ENCODE peak calls at places on chromosomes 12 and 14, in seven cellular contexts. W, H, M, T, F, J and N are unnamed samples. For H3K4me1, the result is how much of the 10 kb centered on the place peaks cover.

GRCh38 chr12:115261691-115262398 is 577.9 kb upstream of the TBX3 start:
- DNase-seq in W (no peak), H (peak), M (no peak), T (no peak), F (no peak), J (no peak), N (no peak)

GRCh38 chr14:84036863-84037262 is 1493.1 kb upstream of the FLRT2 start:
- DNase-seq in W (no peak), H (peak), M (no peak), T (no peak), F (no peak), J (peak), N (no peak)

GRCh38 chr14:32192712-32193373 is 9.0 kb upstream of the RNU6-7 start:
- DNase-seq in W (no peak), H (no peak), M (no peak), T (no peak), F (no peak), J (no peak), N (no peak)

GRCh38 chr14:80315681-80316080 is 104.4 kb upstream of the DIO2 start:
- DNase-seq in W (no peak), H (peak), M (no peak), T (no peak), F (no peak), J (no peak), N (no peak)

GRCh38 chr12:72191761-72192160 is 80.4 kb upstream of the TRHDE start:
- DNase-seq in W (no peak), H (no peak), M (no peak), T (no peak), F (no peak), J (no peak), N (no peak)

GRCh38 chr12:87801860-87802720 is 227.1 kb downstream of the C12orf50 start:
- DNase-seq in W (no peak), H (no peak), M (no peak), T (no peak), F (no peak), J (peak), N (no peak)

GRCh38 chr14:24481622-24482324 is 26.3 kb downstream of the CMA1 start:
- DNase-seq in W (peak), H (peak), M (peak), T (peak), F (no peak), J (peak), N (peak)

GRCh38 chr12:12439636-12440035 is 82.8 kb downstream of the BORCS5 start:
- DNase-seq in W (no peak), H (peak), M (no peak), T (no peak), F (no peak), J (no peak), N (no peak)

GRCh38 chr12:62724947-62725447 is 210.0 kb downstream of the PPM1H start:
- DNase-seq in W (no peak), H (peak), M (peak), T (peak), F (no peak), J (no peak), N (no peak)

GRCh38 chr12:51025182-51025747 is 919 bp downstream of the SLC11A2 start:
- DNase-seq in W (no peak), H (no peak), M (no peak), T (no peak), F (no peak), J (no peak), N (no peak)

GRCh38 chr14:94935901-94936300 is 166.0 kb upstream of the GSC start:
- DNase-seq in W (no peak), H (no peak), M (no peak), T (no peak), F (no peak), J (no peak), N (no peak)

GRCh38 chr12:110531741-110532333 is 29.7 kb downstream of the RAD9B start:
- DNase-seq in W (no peak), H (peak), M (no peak), T (no peak), F (no peak), J (peak), N (no peak)

GRCh38 chr14:105474478-105475268 is at the start of gene CRIP2:
- DNase-seq in W (no peak), H (peak), M (no peak), T (no peak), F (peak), J (no peak), N (peak)

GRCh38 chr12:114895822-114896221 is 211.8 kb upstream of the TBX3 start:
- DNase-seq in W (no peak), H (peak), M (no peak), T (no peak), F (no peak), J (no peak), N (no peak)

GRCh38 chr12:42240131-42240750 is 2.2 kb upstream of the YAF2 start:
- DNase-seq in W (no peak), H (no peak), M (no peak), T (no peak), F (no peak), J (no peak), N (no peak)

GRCh38 chr14:34228663-34229001 is 233.4 kb downstream of the SPTSSA start:
- DNase-seq in W (no peak), H (no peak), M (no peak), T (no peak), F (no peak), J (no peak), N (no peak)

GRCh38 chr12:40212566-40212965 is 12.2 kb upstream of the LRRK2 start:
- DNase-seq in W (no peak), H (no peak), M (no peak), T (no peak), F (no peak), J (no peak), N (no peak)

GRCh38 chr14:41766772-41767171 is 160.1 kb downstream of the LRFN5 start:
- DNase-seq in W (no peak), H (no peak), M (no peak), T (no peak), F (no peak), J (no peak), N (no peak)

GRCh38 chr14:50678163-50678562 is 10.1 kb upstream of the SAV1 start:
- DNase-seq in W (no peak), H (no peak), M (no peak), T (no peak), F (no peak), J (no peak), N (no peak)

GRCh38 chr12:112188130-112188830 is 62.9 kb downstream of the TRAFD1 start:
- DNase-seq in W (no peak), H (no peak), M (no peak), T (no peak), F (no peak), J (no peak), N (no peak)

GRCh38 chr12:89353188-89353822 is 1.0 kb upstream of the DUSP6 start:
- DNase-seq in W (no peak), H (peak), M (peak), T (peak), F (peak), J (peak), N (peak)

GRCh38 chr14:98688446-98688845 is 583.6 kb downstream of the BCL11B start:
- DNase-seq in W (no peak), H (no peak), M (no peak), T (no peak), F (no peak), J (no peak), N (no peak)

GRCh38 chr12:29157486-29157946 is 8.4 kb downstream of the FAR2 start:
- DNase-seq in W (no peak), H (peak), M (no peak), T (no peak), F (no peak), J (no peak), N (no peak)

GRCh38 chr14:37045340-37046061 is 126.9 kb downstream of the SLC25A21 start:
- DNase-seq in W (no peak), H (no peak), M (peak), T (no peak), F (no peak), J (peak), N (no peak)

GRCh38 chr12:54215990-54216579 is 27.3 kb upstream of the SMUG1 start:
- DNase-seq in W (peak), H (no peak), M (no peak), T (no peak), F (peak), J (no peak), N (peak)

GRCh38 chr12:84857809-84858208 is 54.8 kb downstream of the SLC6A15 start:
- DNase-seq in W (no peak), H (no peak), M (no peak), T (no peak), F (no peak), J (peak), N (no peak)

GRCh38 chr12:86193931-86194330 is 62.3 kb downstream of the MGAT4C start:
- DNase-seq in W (no peak), H (peak), M (no peak), T (no peak), F (no peak), J (no peak), N (no peak)

GRCh38 chr14:54686219-54686870 is 119.4 kb downstream of the SAMD4A start:
- DNase-seq in W (no peak), H (peak), M (no peak), T (no peak), F (peak), J (no peak), N (peak)

GRCh38 chr14:89469210-89470198 is 52.5 kb upstream of the FOXN3 start:
- DNase-seq in W (peak), H (peak), M (no peak), T (no peak), F (no peak), J (no peak), N (no peak)

GRCh38 chr12:53299101-53299453 is 418 bp upstream of the MYG1 start:
- DNase-seq in W (no peak), H (peak), M (no peak), T (no peak), F (no peak), J (no peak), N (no peak)

GRCh38 chr12:32884962-32885361 is 11.6 kb downstream of the PKP2 start:
- DNase-seq in W (no peak), H (no peak), M (no peak), T (no peak), F (no peak), J (no peak), N (no peak)

GRCh38 chr12:112107728-112108447 is 695 bp downstream of the NAA25 start:
- DNase-seq in W (no peak), H (no peak), M (no peak), T (no peak), F (peak), J (peak), N (no peak)

GRCh38 chr14:77037338-77037782 is 8.9 kb upstream of the IRF2BPL start:
- DNase-seq in W (no peak), H (no peak), M (no peak), T (no peak), F (no peak), J (no peak), N (no peak)
- H3K4me1 ChIP-seq in W (half or more), H (under half), M (half or more), T (half or more), F (half or more), J (half or more), N (under half)

GRCh38 chr14:106844608-106845285 is 1318.4 kb downstream of the TMEM121 start:
- DNase-seq in W (peak), H (no peak), M (no peak), T (peak), F (peak), J (no peak), N (peak)
- H3K4me1 ChIP-seq in W (half or more), H (under half), M (under half), T (under half), F (under half), J (under half), N (under half)

GRCh38 chr14:69395929-69396328 is 2.2 kb downstream of the ERH start:
- DNase-seq in W (no peak), H (no peak), M (no peak), T (no peak), F (no peak), J (no peak), N (no peak)
- H3K4me1 ChIP-seq in W (half or more), H (under half), M (under half), T (half or more), F (half or more), J (under half), N (under half)

GRCh38 chr12:68530299-68530698 is 80.4 kb upstream of the RAP1B start:
- DNase-seq in W (no peak), H (no peak), M (no peak), T (no peak), F (no peak), J (no peak), N (no peak)
- H3K4me1 ChIP-seq in W (under half), H (under half), M (under half), T (under half), F (under half), J (under half), N (under half)

DNA sequence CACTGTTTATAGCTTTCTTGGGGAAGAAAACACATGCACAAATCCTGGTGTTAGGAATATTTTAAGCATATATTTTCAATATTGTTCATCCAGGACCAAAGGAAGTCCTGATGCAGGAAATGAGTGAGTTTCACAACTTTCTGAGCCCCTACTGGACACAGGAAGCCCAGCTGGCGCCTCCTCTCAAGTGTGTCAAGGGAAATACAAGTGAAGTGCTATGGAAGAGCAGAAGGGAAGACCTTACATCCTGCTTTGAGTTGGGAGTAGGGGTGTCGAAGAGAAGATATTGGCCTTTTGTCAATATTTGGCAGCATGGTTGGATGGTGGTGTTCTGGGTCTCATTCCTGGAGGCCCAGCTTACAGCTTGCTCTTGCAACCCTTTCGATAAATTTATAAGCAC is 66.1 kb upstream of the ZDHHC17 start:
- DNase-seq in W (no peak), H (no peak), M (no peak), T (no peak), F (no peak), J (no peak), N (no peak)
- H3K4me1 ChIP-seq in W (under half), H (under half), M (under half), T (under half), F (under half), J (under half), N (under half)

DNA sequence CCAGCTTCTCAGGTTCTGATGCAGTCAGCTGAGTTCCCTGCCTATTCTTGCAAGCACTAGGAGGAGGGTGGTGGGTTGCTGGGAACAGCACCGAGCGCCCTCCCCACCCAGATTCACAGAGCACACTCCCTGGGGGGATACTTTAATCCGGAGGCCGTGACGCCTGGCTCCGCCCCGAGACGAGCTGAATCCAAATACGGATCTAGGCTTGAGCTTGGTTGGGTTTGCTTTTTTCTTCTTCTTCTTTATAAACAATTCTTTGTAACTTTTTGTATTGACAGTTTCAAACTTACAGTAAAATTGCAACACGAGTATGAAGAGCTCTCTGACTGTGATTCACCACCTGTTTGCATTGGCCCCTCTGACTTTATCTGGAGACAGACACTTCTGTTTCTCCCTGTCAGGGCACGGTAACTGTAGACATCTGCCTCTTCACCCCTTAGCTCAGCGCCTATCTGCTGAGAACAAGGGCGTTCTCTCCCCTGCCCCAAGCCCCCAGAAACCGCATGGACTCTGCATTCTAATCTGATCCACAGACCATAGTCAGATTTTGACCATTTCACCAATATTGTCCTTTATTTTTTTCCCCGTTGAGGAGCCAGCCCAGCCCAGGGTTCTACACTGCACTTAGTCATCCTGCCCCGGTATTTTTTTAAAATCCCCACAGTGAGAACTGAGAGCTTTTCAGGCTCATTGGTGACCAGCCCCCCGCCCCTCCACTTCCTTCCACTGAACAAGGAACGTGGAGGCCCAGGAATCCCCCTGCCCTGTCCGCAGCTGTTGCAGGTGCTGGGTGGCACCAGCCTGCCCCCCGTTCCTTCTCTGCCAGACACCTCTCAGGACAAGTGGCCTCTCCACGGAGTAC is 11.5 kb downstream of the RHOF start:
- DNase-seq in W (no peak), H (peak), M (no peak), T (no peak), F (no peak), J (no peak), N (no peak)
- H3K4me1 ChIP-seq in W (half or more), H (under half), M (under half), T (under half), F (under half), J (under half), N (under half)

GRCh38 chr12:6202331-6202730 is 2.1 kb downstream of the CD9 start:
- DNase-seq in W (no peak), H (no peak), M (no peak), T (no peak), F (no peak), J (no peak), N (peak)

GRCh38 chr12:6204533-6205143 is 4.4 kb downstream of the CD9 start:
- DNase-seq in W (no peak), H (no peak), M (no peak), T (no peak), F (no peak), J (no peak), N (peak)

GRCh38 chr12:6201775-6202292 is 1.6 kb downstream of the CD9 start:
- DNase-seq in W (no peak), H (no peak), M (no peak), T (no peak), F (no peak), J (no peak), N (no peak)

GRCh38 chr12:6201199-6201608 is 1.0 kb downstream of the CD9 start:
- DNase-seq in W (no peak), H (no peak), M (no peak), T (no peak), F (no peak), J (peak), N (peak)

GRCh38 chr12:6202846-6203245 is 2.6 kb downstream of the CD9 start:
- DNase-seq in W (no peak), H (no peak), M (no peak), T (no peak), F (no peak), J (no peak), N (no peak)
- H3K4me1 ChIP-seq in W (half or more), H (under half), M (under half), T (half or more), F (half or more), J (under half), N (under half)

DNA sequence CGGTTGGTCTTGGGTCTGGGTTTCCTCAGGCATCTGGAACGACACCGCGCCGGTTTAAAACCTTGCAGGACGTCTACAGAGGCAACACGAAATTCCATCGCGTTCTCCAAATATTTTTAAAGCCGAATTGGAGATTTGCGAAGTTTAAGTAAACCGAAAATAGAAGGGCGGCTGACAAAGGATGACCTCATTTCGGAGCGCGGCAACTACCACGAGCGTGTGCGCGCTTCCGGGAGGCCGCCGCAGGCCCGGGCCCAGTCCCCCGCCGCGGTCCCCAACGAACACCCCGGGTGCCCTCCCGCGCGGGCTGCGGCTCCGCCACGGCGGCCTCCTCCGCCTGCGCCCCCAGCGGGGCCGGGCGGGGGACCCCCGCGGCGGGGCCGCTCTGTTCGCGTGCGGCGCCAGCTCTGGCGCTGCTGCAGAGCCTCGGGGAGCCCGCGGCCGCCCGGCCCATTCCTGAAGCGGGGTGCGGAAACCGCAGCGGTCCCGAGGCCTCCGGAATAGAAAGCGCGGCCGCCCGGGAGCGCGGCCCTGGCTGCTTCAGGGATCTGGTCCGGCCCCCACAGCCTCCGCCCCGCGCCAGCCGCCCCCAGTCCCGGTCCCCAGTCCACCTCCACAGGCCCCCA is 385 bp downstream of the HSP90AA1 start:
- DNase-seq in W (no peak), H (peak), M (no peak), T (peak), F (peak), J (peak), N (peak)
- H3K4me1 ChIP-seq in W (half or more), H (under half), M (under half), T (half or more), F (half or more), J (under half), N (under half)

DNA sequence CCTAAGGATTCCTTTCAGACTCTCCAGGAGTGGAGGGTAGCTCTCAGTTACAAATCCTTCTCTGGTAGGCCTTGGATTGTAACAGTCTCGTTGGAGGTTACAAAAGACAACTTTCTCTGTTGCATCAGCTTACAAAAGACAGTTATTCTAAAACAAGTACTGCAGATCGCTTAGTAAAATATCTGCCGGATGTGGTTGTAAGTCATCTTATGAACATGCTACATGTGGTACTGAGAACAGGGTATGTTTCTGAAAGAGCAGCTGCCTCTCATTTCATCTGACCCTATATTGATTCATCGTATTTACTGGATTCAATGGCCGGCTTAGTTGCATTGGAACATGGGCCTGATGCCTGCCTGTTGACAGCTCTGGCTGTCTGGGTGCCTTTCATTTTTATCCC is 157.4 kb downstream of the PTCSC3 start:
- DNase-seq in W (no peak), H (no peak), M (no peak), T (no peak), F (no peak), J (no peak), N (no peak)
- H3K4me1 ChIP-seq in W (under half), H (under half), M (under half), T (under half), F (under half), J (under half), N (under half)